ENCODE peak calls at places on chromosomes 3 and 15, in six cellular contexts. N is WTC11, C is A549, Z is H1, X is HepG2, Y is K562. V is an unnamed sample.

GRCh38 chr15:72182673-72183072 is 14.9 kb downstream of the GRAMD2A start:
- DNase-seq in N (no peak), C (no peak), Z (no peak), X (peak), Y (no peak), V (no peak)

GRCh38 chr3:126147147-126147931 is 33.0 kb downstream of the ALDH1L1 start:
- DNase-seq in N (no peak), C (no peak), Z (no peak), X (no peak), Y (no peak), V (no peak)

GRCh38 chr3:188641076-188641475 is 487.1 kb downstream of the LPP start:
- DNase-seq in N (no peak), C (no peak), Z (no peak), X (no peak), Y (no peak), V (no peak)

GRCh38 chr3:7305561-7305960 is 444.6 kb downstream of the GRM7 start:
- DNase-seq in N (no peak), C (no peak), Z (no peak), X (no peak), Y (no peak), V (peak)

GRCh38 chr3:38140326-38141172 is 2.1 kb downstream of the MYD88 start:
- DNase-seq in N (no peak), C (no peak), Z (no peak), X (no peak), Y (no peak), V (no peak)

GRCh38 chr15:70799667-70800450 is 36.5 kb upstream of the UACA start:
- DNase-seq in N (no peak), C (no peak), Z (no peak), X (peak), Y (no peak), V (peak)

GRCh38 chr15:96416934-96417759 is 86.6 kb downstream of the NR2F2 start:
- DNase-seq in N (peak), C (no peak), Z (no peak), X (no peak), Y (no peak), V (peak)

GRCh38 chr3:133676336-133677118 is 14.8 kb upstream of the TOPBP1 start:
- DNase-seq in N (no peak), C (no peak), Z (no peak), X (no peak), Y (no peak), V (no peak)

GRCh38 chr15:99211926-99212325 is 37.5 kb downstream of the TTC23 start:
- DNase-seq in N (no peak), C (no peak), Z (no peak), X (no peak), Y (no peak), V (no peak)

GRCh38 chr3:43688245-43688650 is 2.5 kb upstream of the ABHD5 start:
- DNase-seq in N (no peak), C (no peak), Z (no peak), X (no peak), Y (no peak), V (no peak)

GRCh38 chr15:57528940-57529565 is 62.7 kb upstream of the MYZAP start:
- DNase-seq in N (no peak), C (no peak), Z (no peak), X (no peak), Y (no peak), V (no peak)

GRCh38 chr3:56826831-56827722 is 25.3 kb upstream of the ARHGEF3 start:
- DNase-seq in N (no peak), C (no peak), Z (no peak), X (peak), Y (no peak), V (no peak)

GRCh38 chr15:74144153-74144775 is 13.9 kb downstream of the ISLR2 start:
- DNase-seq in N (no peak), C (peak), Z (no peak), X (peak), Y (no peak), V (no peak)

GRCh38 chr3:100400424-100400781 is 486 bp downstream of the TOMM70 start:
- DNase-seq in N (peak), C (no peak), Z (no peak), X (peak), Y (no peak), V (peak)

GRCh38 chr3:8509961-8510360 is 8.3 kb downstream of the LMCD1 start:
- DNase-seq in N (no peak), C (peak), Z (no peak), X (no peak), Y (no peak), V (peak)

GRCh38 chr15:89416339-89417183 is 79.8 kb downstream of the RHCG start:
- DNase-seq in N (peak), C (peak), Z (peak), X (peak), Y (peak), V (peak)

GRCh38 chr3:113174806-113175490 is 36.4 kb upstream of the BOC start:
- DNase-seq in N (no peak), C (no peak), Z (no peak), X (no peak), Y (no peak), V (no peak)

GRCh38 chr3:17945018-17945798 is 202.8 kb upstream of the TBC1D5 start:
- DNase-seq in N (no peak), C (no peak), Z (no peak), X (no peak), Y (no peak), V (no peak)

GRCh38 chr3:71135373-71136088 is 448.0 kb downstream of the FOXP1 start:
- DNase-seq in N (no peak), C (no peak), Z (no peak), X (peak), Y (no peak), V (no peak)

GRCh38 chr3:114878119-114878839 is 268.8 kb downstream of the ZBTB20 start:
- DNase-seq in N (no peak), C (no peak), Z (no peak), X (no peak), Y (no peak), V (no peak)

GRCh38 chr3:169822091-169822490 is 9.4 kb upstream of the LRRC34 start:
- DNase-seq in N (no peak), C (peak), Z (no peak), X (no peak), Y (no peak), V (no peak)

GRCh38 chr3:151962371-151962770 is 88.9 kb downstream of the SUCNR1 start:
- DNase-seq in N (no peak), C (no peak), Z (no peak), X (no peak), Y (no peak), V (no peak)

GRCh38 chr15:51382787-51383186 is 41.3 kb downstream of the GLDN start:
- DNase-seq in N (peak), C (peak), Z (no peak), X (peak), Y (peak), V (peak)

GRCh38 chr3:12046406-12046805 is 42.2 kb downstream of the SYN2 start:
- DNase-seq in N (no peak), C (peak), Z (no peak), X (no peak), Y (no peak), V (peak)

DNA sequence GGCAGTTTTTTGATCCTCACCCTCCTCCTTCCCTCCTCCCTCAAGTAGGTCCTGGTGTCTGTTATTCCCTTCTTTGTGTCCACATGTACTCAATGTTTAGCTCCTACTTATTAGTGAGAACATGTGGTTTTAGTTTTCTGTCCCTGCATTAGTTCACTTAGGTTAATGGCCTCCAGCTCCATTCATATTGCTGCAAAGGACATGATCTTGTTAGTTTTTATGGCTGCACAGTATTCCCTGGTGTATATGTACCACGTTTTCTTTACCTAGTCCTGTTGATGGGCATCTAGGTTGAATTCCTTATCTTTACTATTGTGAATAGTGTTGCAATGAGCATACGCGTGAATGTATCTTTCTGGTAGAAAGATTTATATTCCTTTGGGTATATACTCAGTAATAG is 61.7 kb upstream of the FGF7 start:
- DNase-seq in N (no peak), C (no peak), Z (no peak), X (no peak), Y (no peak), V (no peak)
- TF ChIP-seq JUN in N (no peak), C (no peak), Z (no peak), X (no peak), Y (no peak), V (no peak)

DNA sequence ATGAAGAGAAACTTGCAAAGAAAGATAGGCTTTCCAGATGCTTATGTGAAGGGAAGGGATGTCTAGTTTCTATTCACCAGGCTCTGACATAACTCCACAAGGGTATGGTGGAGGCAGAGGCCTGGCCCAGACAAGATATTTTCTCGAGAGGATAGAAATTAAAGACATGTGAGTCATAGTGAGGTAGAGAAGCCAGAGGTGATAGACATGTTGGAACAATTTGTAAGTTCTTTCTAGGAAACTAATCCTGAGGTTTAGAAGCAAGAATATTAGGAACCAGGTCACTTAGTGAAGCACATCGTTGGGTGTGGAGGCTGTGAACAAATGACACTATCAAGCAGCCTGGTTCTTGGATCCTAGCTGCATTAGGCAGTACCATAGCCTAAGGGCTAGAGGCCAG is 176.9 kb downstream of the BBX start:
- DNase-seq in N (no peak), C (no peak), Z (no peak), X (no peak), Y (no peak), V (no peak)
- TF ChIP-seq JUN in N (no peak), C (no peak), Z (no peak), X (no peak), Y (no peak), V (no peak)

DNA sequence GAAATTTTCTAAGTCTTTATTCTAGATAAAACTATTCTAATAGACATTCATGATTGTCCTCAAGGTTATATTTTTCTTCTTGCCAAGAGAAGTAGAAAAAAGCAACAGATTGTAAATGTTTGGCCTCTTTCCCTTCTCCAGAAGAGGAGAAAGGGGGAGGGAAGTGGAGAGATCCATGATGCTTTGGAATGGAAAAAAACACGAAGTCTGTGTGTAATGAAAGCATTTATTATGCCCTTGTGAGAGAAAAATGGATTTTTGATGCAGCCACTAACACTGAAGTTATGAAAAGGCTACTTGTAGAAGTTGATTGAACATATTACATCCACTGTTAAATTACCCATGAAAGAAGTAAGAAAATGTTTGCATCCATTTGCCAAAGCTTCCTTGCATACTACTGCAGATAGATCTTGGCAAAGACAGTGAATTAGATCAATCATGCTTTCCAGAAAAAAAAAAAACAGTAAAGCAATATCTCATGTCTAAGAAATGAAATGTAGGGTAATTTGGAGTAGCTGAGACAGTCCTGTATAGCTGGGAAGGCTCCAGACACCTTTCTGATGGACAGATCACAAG is 295.6 kb downstream of the PLOD2 start:
- DNase-seq in N (no peak), C (no peak), Z (no peak), X (no peak), Y (no peak), V (no peak)
- TF ChIP-seq JUN in N (no peak), C (no peak), Z (no peak), X (no peak), Y (no peak), V (no peak)

GRCh38 chr3:713225-713624 is 379.6 kb upstream of the CNTN6 start:
- DNase-seq in N (no peak), C (no peak), Z (no peak), X (no peak), Y (no peak), V (no peak)
- TF ChIP-seq JUN in N (no peak), C (no peak), Z (no peak), X (no peak), Y (no peak), V (no peak)

V was measured in endothelial cell of umbilical vein.